ENCODE peak calls at places on chromosomes 7 and 10, in four cellular contexts. M, Z, P and T are unnamed samples.

GRCh38 chr7:4083513-4083912 is 598.6 kb upstream of the FOXK1 start:
- DNase-seq in Z (no peak), P (no peak), M (no peak), T (no peak)

GRCh38 chr10:71964669-71965515 is 697 bp downstream of the CHST3 start:
- DNase-seq in Z (peak; percentile 63), P (peak; percentile 81), M (peak; percentile 78), T (peak; percentile 29)

GRCh38 chr7:66415659-66416265 is 210.6 kb downstream of the TPST1 start:
- DNase-seq in Z (no peak), M (no peak), P (no peak), T (no peak)

GRCh38 chr7:41069635-41070034 is 633.3 kb downstream of the INHBA start:
- DNase-seq in P (no peak), M (no peak), Z (no peak), T (peak; percentile 14)

GRCh38 chr10:94104316-94105060 is 110.8 kb downstream of the PLCE1 start:
- DNase-seq in P (peak; percentile 6), Z (no peak), M (no peak), T (peak; percentile 47)

GRCh38 chr10:44068716-44069482 is 316.0 kb downstream of the CXCL12 start:
- DNase-seq in P (peak; percentile 93), Z (no peak), M (no peak), T (no peak)

GRCh38 chr7:19620470-19620869 is 88.4 kb downstream of the POLR1F start:
- DNase-seq in P (peak; percentile 48), Z (no peak), M (no peak), T (no peak)

GRCh38 chr10:86651021-86651471 is 3.3 kb upstream of the OPN4 start:
- DNase-seq in P (no peak), M (no peak), Z (no peak), T (no peak)

GRCh38 chr7:94311545-94311944 is 83.2 kb upstream of the COL1A2 start:
- DNase-seq in P (peak; percentile 45), M (no peak), Z (no peak), T (no peak)

GRCh38 chr10:102669206-102670064 is 25.2 kb downstream of the TRIM8 start:
- DNase-seq in Z (no peak), P (no peak), M (no peak), T (no peak)

GRCh38 chr7:124497209-124497608 is 268.4 kb downstream of the GPR37 start:
- DNase-seq in M (no peak), P (no peak), Z (no peak), T (no peak)

GRCh38 chr10:131961777-131962450 is 19.8 kb downstream of the BNIP3 start:
- DNase-seq in M (no peak), P (no peak), Z (no peak), T (no peak)

GRCh38 chr7:123823898-123824753 is 20.8 kb upstream of the HYAL4 start:
- DNase-seq in P (no peak), M (no peak), Z (no peak), T (no peak)

GRCh38 chr7:111736475-111736874 is 174.2 kb upstream of the IMMP2L start:
- DNase-seq in M (no peak), Z (no peak), P (peak; percentile 13), T (peak; percentile 39)

GRCh38 chr7:78279035-78279434 is 480.5 kb downstream of the PHTF2 start:
- DNase-seq in Z (no peak), P (peak; percentile 51), M (no peak), T (no peak)

GRCh38 chr10:110919349-110919931 is at the start of gene SHOC2:
- DNase-seq in P (no peak), Z (no peak), M (no peak), T (no peak)

GRCh38 chr10:3081383-3081981 is 14.1 kb downstream of the PFKP start:
- DNase-seq in P (no peak), Z (no peak), M (no peak), T (no peak)

GRCh38 chr10:93616844-93617360 is 4.6 kb downstream of the PDE6C start:
- DNase-seq in P (no peak), M (no peak), Z (no peak), T (no peak)

GRCh38 chr10:15562578-15562977 is 157.1 kb downstream of the ITGA8 start:
- DNase-seq in M (no peak), Z (no peak), P (no peak), T (no peak)

GRCh38 chr10:78015546-78015945 is 13.8 kb downstream of the POLR3A start:
- DNase-seq in M (no peak), P (no peak), Z (no peak), T (no peak)

GRCh38 chr7:151129882-151130591 is 37.5 kb downstream of the GBX1 start:
- DNase-seq in M (no peak), P (no peak), Z (no peak), T (no peak)

GRCh38 chr10:27504897-27505457 is 873 bp downstream of the RAB18 start:
- DNase-seq in P (peak; percentile 24), Z (no peak), M (no peak), T (peak; percentile 51)

GRCh38 chr7:134395604-134396003 is 63.3 kb downstream of the AKR1B1 start:
- DNase-seq in P (no peak), Z (no peak), M (no peak), T (no peak)

GRCh38 chr7:27575647-27576046 is 87.0 kb downstream of the HIBADH start:
- DNase-seq in Z (peak; percentile 10), P (peak; percentile 49), M (no peak), T (peak; percentile 5)

GRCh38 chr10:127774771-127775559 is 38.0 kb downstream of the FOXI2 start:
- DNase-seq in P (no peak), M (no peak), Z (no peak), T (no peak)

GRCh38 chr10:92993671-92994304 is 66.8 kb upstream of the CYP26C1 start:
- DNase-seq in Z (no peak), P (no peak), M (no peak), T (no peak)

GRCh38 chr10:86968994-86969355 is 693 bp downstream of the ADIRF start:
- DNase-seq in P (no peak), Z (no peak), M (no peak), T (no peak)

GRCh38 chr10:97633921-97634320 is 621 bp upstream of the MORN4 start:
- DNase-seq in P (peak; percentile 12), M (no peak), Z (no peak), T (no peak)

GRCh38 chr7:106185719-106186118 is 73.6 kb upstream of the SYPL1 start:
- DNase-seq in M (no peak), P (no peak), Z (no peak), T (no peak)

GRCh38 chr7:154287370-154287769 is 235.2 kb downstream of the DPP6 start:
- DNase-seq in M (no peak), Z (no peak), P (no peak), T (no peak)

GRCh38 chr10:92768104-92768503 is 78.3 kb downstream of the HHEX start:
- DNase-seq in M (no peak), Z (no peak), P (no peak), T (no peak)

GRCh38 chr10:32055478-32056135 is 618 bp downstream of the KIF5B start:
- DNase-seq in P (peak; percentile 72), Z (peak; percentile 45), M (peak; percentile 77), T (peak; percentile 58)

GRCh38 chr7:116713918-116714317 is 41.9 kb downstream of the MET start:
- DNase-seq in M (no peak), P (no peak), Z (no peak), T (no peak)

GRCh38 chr7:142602756-142603155 is 146.5 kb upstream of the PRSS1 start:
- DNase-seq in M (no peak), Z (peak; percentile 66), P (no peak), T (no peak)

GRCh38 chr7:2799253-2799652 is 44.9 kb downstream of the GNA12 start:
- DNase-seq in P (no peak), M (no peak), Z (no peak), T (no peak)

GRCh38 chr10:79244841-79245504 is 102.3 kb upstream of the PPIF start:
- DNase-seq in Z (no peak), M (no peak), P (no peak), T (no peak)

GRCh38 chr7:40799-41750 is 151.3 kb upstream of the FAM20C start:
- DNase-seq in Z (peak; percentile 3), P (no peak), M (peak; percentile 34), T (no peak)